ENCODE peak calls at places on chromosomes 2 and 18, in six cellular contexts. N is hepatocyte, C is SK-N-SH, B is GM23248, W is OCI-LY7, R is PC-3. F is an unnamed sample. For H3K4me1, the result is how much of the 10 kb centered on the place peaks cover.

GRCh38 chr2:121257476-121257831 is 27.5 kb downstream of the TFCP2L1 start:
- DNase-seq in N (no peak), C (no peak), B (no peak), W (no peak), R (no peak), F (no peak)

GRCh38 chr2:50863856-50864255 is 168.1 kb downstream of the NRXN1 start:
- DNase-seq in N (no peak), C (no peak), B (no peak), W (peak), R (no peak), F (no peak)

GRCh38 chr2:236078675-236079255 is 89.4 kb downstream of the GBX2 start:
- DNase-seq in N (no peak), C (no peak), B (no peak), W (no peak), R (no peak), F (no peak)

GRCh38 chr18:52348209-52348608 is 8.2 kb downstream of the DCC start:
- DNase-seq in N (no peak), C (no peak), B (peak), W (peak), R (peak), F (peak)

GRCh38 chr2:188412190-188412589 is 120.5 kb downstream of the GULP1 start:
- DNase-seq in N (no peak), C (no peak), B (no peak), W (no peak), R (no peak), F (no peak)

GRCh38 chr2:1742300-1742679 is 2.0 kb downstream of the PXDN start:
- DNase-seq in N (no peak), C (peak), B (no peak), W (no peak), R (no peak), F (no peak)

GRCh38 chr2:176729706-176730569 is 460.7 kb downstream of the MTX2 start:
- DNase-seq in N (peak), C (peak), B (peak), W (no peak), R (no peak), F (no peak)

GRCh38 chr18:61694236-61694635 is 198.6 kb downstream of the RNF152 start:
- DNase-seq in N (no peak), C (no peak), B (peak), W (no peak), R (no peak), F (no peak)

GRCh38 chr2:207341114-207341750 is 175.5 kb upstream of the KLF7 start:
- DNase-seq in N (no peak), C (peak), B (no peak), W (no peak), R (no peak), F (peak)

GRCh38 chr2:101515512-101515911 is 40.6 kb upstream of the RFX8 start:
- DNase-seq in N (no peak), C (no peak), B (peak), W (no peak), R (peak), F (no peak)

GRCh38 chr18:712401-713134 is at the start of gene ENOSF1:
- DNase-seq in N (peak), C (peak), B (peak), W (peak), R (peak), F (peak)

GRCh38 chr18:32919799-32920198 is 147.0 kb upstream of the KLHL14 start:
- DNase-seq in N (peak), C (peak), B (peak), W (peak), R (peak), F (peak)

GRCh38 chr2:240453461-240454030 is 18.1 kb downstream of the GPC1 start:
- DNase-seq in N (no peak), C (peak), B (no peak), W (no peak), R (no peak), F (peak)

GRCh38 chr2:240455719-240456606 is 20.5 kb downstream of the GPC1 start:
- DNase-seq in N (peak), C (no peak), B (no peak), W (no peak), R (no peak), F (peak)

GRCh38 chr2:240452471-240453256 is 17.2 kb downstream of the GPC1 start:
- DNase-seq in N (peak), C (peak), B (peak), W (no peak), R (peak), F (peak)

GRCh38 chr2:240455227-240455718 is 19.8 kb downstream of the GPC1 start:
- DNase-seq in N (no peak), C (no peak), B (no peak), W (no peak), R (no peak), F (no peak)

GRCh38 chr2:240454031-240454901 is 18.8 kb downstream of the GPC1 start:
- DNase-seq in N (no peak), C (no peak), B (no peak), W (no peak), R (no peak), F (no peak)
- TF ChIP-seq EZH2phosphoT487 in N (no peak), C (no peak), B (no peak), W (no peak), R (no peak), F (no peak)

GRCh38 chr18:48920408-48921038 is 30.2 kb downstream of the SMAD7 start:
- DNase-seq in N (peak), C (no peak), B (peak), W (no peak), R (no peak), F (no peak)

GRCh38 chr18:48922801-48923730 is 27.7 kb downstream of the SMAD7 start:
- DNase-seq in N (peak), C (no peak), B (peak), W (no peak), R (peak), F (peak)

GRCh38 chr18:48923746-48924580 is 26.8 kb downstream of the SMAD7 start:
- DNase-seq in N (peak), C (no peak), B (peak), W (no peak), R (peak), F (no peak)

GRCh38 chr18:48921305-48922202 is 29.2 kb downstream of the SMAD7 start:
- DNase-seq in N (no peak), C (no peak), B (peak), W (no peak), R (no peak), F (no peak)

DNA sequence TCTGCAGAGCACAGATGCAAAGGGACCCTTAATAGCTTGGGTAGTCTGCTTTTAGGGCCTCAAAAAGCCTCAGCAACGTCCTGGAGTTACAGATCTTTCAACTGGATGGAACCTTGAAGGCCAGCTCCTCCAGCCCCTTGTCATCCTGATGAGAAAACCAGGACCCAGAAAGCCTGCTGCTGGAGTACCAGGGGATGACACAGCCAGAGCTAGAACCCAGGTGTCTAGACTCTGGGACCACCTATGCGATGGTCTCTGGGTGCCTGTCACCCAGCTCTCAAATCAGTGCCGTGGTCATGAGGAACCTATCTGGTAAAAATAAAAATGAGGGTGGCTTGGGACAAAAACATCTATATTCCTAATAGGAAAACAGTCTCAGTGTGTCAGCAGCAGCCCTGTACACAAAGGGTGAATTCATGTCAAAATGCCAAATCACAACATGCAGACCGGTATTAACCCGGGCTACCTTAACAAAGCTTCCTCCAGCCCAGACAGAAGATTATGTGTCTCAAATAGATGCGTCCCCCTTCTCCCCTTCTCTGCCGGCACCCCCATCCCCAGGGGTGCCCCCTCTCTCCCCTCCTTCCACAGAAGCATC is 28.5 kb downstream of the SMAD7 start:
- DNase-seq in N (no peak), C (no peak), B (peak), W (no peak), R (no peak), F (no peak)
- H3K4me3 ChIP-seq in N (no peak), C (peak), B (peak), W (no peak), R (no peak), F (no peak)

GRCh38 chr2:144249035-144249637 is 270.8 kb downstream of the ZEB2 start:
- DNase-seq in N (no peak), C (no peak), B (peak), W (no peak), R (no peak), F (no peak)
- H3K4me1 ChIP-seq in N (under half), C (under half), B (under half), W (under half), R (under half), F (under half)

GRCh38 chr18:79988925-79989361 is 580 bp upstream of the TXNL4A start:
- DNase-seq in N (peak), C (no peak), B (peak), W (no peak), R (peak), F (peak)
- TF ChIP-seq EZH2phosphoT487 in N (no peak), C (no peak), B (no peak), W (no peak), R (no peak), F (no peak)

DNA sequence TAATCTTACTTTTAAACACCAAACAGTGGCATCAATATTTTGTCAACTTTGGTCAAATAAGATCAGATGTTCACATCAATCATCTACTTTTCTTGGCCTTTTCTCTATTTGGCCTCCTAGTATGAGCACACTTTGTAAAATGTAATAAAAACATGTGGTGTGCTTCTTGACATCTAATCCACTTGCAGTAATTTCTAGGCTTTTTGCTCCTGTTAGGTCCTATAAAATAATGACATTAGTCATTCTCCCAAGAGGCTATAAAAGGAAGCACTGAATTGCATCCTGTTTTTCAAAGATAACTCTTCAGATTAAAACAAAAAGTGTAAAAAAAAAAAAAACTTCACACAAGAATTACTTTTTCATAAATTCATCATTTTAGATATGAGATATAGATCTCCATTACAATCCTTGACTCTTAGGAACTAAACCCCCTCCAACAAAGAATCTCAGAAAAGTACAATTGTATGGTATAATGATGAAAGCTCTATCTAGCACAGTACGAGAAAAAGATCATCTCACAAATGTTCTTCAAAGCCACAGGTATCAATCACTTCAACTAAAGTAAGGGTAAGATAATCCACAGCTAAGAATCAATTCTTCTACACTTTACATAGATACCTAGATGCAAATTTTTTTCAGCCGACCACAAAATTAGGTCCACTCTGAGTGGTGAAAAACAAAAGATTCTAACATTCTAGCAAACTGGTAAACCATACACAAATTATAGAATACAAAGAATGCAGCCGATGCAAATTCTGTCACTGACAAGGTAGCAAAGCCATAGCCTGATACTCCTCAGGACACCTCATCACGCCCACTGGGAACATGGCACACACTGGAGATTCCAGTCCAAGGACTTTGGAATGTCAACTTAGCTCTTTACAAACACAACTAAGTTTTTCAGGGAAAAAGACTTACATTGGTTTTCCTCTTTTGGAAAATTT is 2.7 kb downstream of the BCL2 start:
- DNase-seq in N (no peak), C (no peak), B (no peak), W (no peak), R (peak), F (no peak)
- H3K4me3 ChIP-seq in N (no peak), C (peak), B (no peak), W (no peak), R (no peak), F (peak)

GRCh38 chr2:55018619-55019018 is 31.6 kb downstream of the RTN4 start:
- DNase-seq in N (no peak), C (no peak), B (no peak), W (no peak), R (no peak), F (no peak)

GRCh38 chr2:55019547-55020258 is 30.5 kb downstream of the RTN4 start:
- DNase-seq in N (no peak), C (no peak), B (no peak), W (peak), R (peak), F (peak)

GRCh38 chr2:55017880-55018279 is 32.4 kb downstream of the RTN4 start:
- DNase-seq in N (no peak), C (no peak), B (no peak), W (no peak), R (no peak), F (no peak)

GRCh38 chr2:55014962-55015939 is 35.0 kb downstream of the RTN4 start:
- DNase-seq in N (peak), C (peak), B (peak), W (peak), R (peak), F (peak)

DNA sequence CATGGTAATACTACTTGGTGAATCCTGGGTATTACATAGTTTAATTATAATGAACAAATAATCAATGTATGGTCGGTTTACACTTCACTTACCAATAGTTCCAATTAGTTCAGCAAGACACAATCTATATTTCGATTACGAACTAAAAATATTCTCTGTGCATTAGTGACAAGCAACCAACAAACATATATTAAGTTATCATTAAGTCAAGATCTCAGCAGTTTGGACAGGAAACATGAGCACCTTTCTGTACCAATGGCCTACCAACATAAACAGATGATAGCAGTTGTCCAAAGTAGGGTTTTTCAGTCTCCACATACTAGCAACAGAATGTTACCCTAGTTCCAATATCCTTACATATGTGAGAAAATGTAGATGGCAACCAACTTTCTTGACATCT is 32.8 kb downstream of the RTN4 start:
- DNase-seq in N (no peak), C (no peak), B (no peak), W (no peak), R (no peak), F (no peak)
- H3K4me1 ChIP-seq in N (under half), C (under half), B (half or more), W (under half), R (half or more), F (half or more)

DNA sequence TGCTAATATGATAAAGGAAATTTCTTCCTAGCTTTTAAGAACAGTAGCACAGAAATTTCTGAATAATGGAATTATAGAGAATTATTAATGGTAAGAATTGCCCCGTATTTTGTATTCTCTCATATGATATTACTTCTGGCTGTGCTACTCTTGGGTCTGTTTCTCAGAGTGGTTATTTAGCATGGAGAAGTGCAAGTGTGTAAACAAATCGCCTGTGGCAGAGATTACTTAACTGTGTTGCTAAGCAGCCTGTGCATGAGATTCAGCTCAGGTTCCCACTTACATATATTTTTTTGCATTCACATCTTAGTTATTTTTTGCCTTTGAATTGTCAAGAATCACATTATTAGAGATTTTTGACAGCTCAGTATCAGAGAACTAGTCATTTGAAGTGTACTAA is 80.1 kb upstream of the NFATC1 start:
- DNase-seq in N (no peak), C (no peak), B (no peak), W (no peak), R (no peak), F (no peak)
- TF ChIP-seq EZH2phosphoT487 in N (no peak), C (no peak), B (no peak), W (no peak), R (no peak), F (no peak)